ENCODE peak calls at places on chromosomes 2 and 18, in eight cellular contexts. H is psoas muscle, R is coronary artery, J is H7, P is dorsolateral prefrontal cortex, S is ascending aorta, G is choroid plexus epithelial cell, K is IMR-90. T is an unnamed sample.

GRCh38 chr18:32488078-32488477 is 17.4 kb upstream of the GAREM1 start:
- DNase-seq in J (no peak), G (no peak), S (no peak), H (no peak), K (no peak), R (no peak), P (no peak), T (no peak)

GRCh38 chr2:139175510-139175909 is 395.3 kb upstream of the NXPH2 start:
- DNase-seq in H (no peak), R (no peak), P (no peak), K (no peak), S (no peak), J (no peak), G (no peak), T (no peak)

GRCh38 chr2:98561902-98562695 is 46.2 kb downstream of the COA5 start:
- DNase-seq in S (no peak), H (no peak), P (no peak), G (peak; percentile 32), R (no peak), J (no peak), K (no peak), T (no peak)

GRCh38 chr2:208620487-208620978 is 213.9 kb downstream of the PTH2R start:
- DNase-seq in G (no peak), K (no peak), R (no peak), H (no peak), P (no peak), S (no peak), J (no peak), T (no peak)

GRCh38 chr18:8301427-8302172 is 307.6 kb upstream of the RAB12 start:
- DNase-seq in J (no peak), H (no peak), R (no peak), S (no peak), P (no peak), G (peak; percentile 34), K (peak; percentile 36), T (peak; percentile 47)

GRCh38 chr2:64624108-64624610 is 29.6 kb downstream of the SERTAD2 start:
- DNase-seq in P (no peak), H (no peak), J (no peak), R (peak; percentile 59), G (no peak), K (no peak), S (no peak), T (no peak)

GRCh38 chr2:54524236-54524991 is 68.3 kb downstream of the SPTBN1 start:
- DNase-seq in G (peak; percentile 87), K (peak; percentile 83), J (no peak), P (no peak), R (no peak), H (no peak), S (peak; percentile 67), T (no peak)

GRCh38 chr2:28347596-28347995 is 45.1 kb upstream of the FOSL2 start:
- DNase-seq in G (no peak), P (peak; percentile 5), S (no peak), K (no peak), J (no peak), R (no peak), H (peak; percentile 46), T (no peak)

GRCh38 chr2:219352448-219353023 is 20.0 kb upstream of the RESP18 start:
- DNase-seq in P (peak; percentile 62), G (peak; percentile 78), H (no peak), K (peak; percentile 53), S (peak; percentile 69), J (peak; percentile 84), R (no peak), T (peak; percentile 81)

GRCh38 chr2:176261136-176261535 is 8.1 kb upstream of the MTX2 start:
- DNase-seq in H (no peak), J (no peak), P (no peak), G (no peak), R (no peak), S (no peak), K (no peak), T (no peak)

GRCh38 chr2:197286805-197287595 is 23.6 kb downstream of the ANKRD44 start:
- DNase-seq in S (peak; percentile 79), R (no peak), K (peak; percentile 97), J (no peak), H (no peak), P (no peak), G (peak; percentile 96), T (peak; percentile 85)

DNA sequence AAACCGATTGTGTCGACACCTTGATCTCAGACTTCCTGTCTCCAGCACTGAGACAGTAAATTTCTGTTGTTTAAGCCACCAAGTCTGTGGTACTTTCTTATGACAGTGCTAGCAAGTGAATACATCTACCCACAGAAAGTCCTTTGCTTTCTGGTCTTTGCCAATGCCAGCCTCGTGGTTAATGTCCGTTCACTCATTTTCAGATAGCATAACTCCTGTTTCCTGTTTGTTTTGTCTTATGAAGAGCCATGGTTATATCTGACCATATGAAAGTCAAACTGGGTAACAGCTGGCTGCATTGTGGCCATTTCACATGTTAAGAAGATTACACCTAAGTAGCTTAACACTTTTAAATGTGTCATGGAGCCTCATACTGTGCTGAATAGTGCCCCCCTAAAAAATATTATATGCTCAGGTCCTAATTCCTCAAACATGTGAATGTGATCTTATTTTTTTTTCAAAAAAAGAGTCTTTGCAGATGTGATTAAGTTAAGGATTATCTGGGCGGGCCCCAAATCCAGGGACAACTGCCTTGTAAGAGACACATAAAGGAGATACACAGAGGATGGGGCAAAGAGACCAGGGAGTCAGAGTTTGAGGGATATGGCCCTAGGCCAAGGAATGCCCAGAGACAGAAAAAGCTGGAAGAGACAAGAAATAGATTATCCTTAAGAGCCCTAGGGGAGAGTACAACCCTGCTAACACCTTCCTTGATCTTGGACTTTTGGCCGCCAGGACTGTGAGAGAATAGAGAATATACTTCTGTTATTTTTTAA is 118.0 kb downstream of the KCNE4 start:
- DNase-seq in P (no peak), J (no peak), S (no peak), H (no peak), K (no peak), R (no peak), G (no peak), T (no peak)
- H3K4me3 ChIP-seq in P (no peak overlapping the region), J (no peak overlapping the region), S (no peak overlapping the region), H (no peak overlapping the region), K (no peak overlapping the region), R (no peak overlapping the region), G (no peak overlapping the region), T (no peak overlapping the region)

GRCh38 chr18:22559414-22560282 is 141.9 kb upstream of the CTAGE1 start:
- DNase-seq in H (peak; percentile 75), P (no peak), G (peak; percentile 63), S (peak; percentile 86), K (peak; percentile 59), R (peak; percentile 86), J (peak; percentile 78), T (peak; percentile 73)

GRCh38 chr18:22558945-22559385 is 141.2 kb upstream of the CTAGE1 start:
- DNase-seq in K (peak; percentile 72), G (peak; percentile 71), J (peak; percentile 53), H (peak; percentile 56), P (no peak), R (peak; percentile 90), S (peak; percentile 89), T (peak; percentile 66)

GRCh38 chr18:22560797-22561196 is 143.1 kb upstream of the CTAGE1 start:
- DNase-seq in H (no peak), P (no peak), S (no peak), R (no peak), G (no peak), J (no peak), K (no peak), T (no peak)

GRCh38 chr18:22557160-22557941 is 139.6 kb upstream of the CTAGE1 start:
- DNase-seq in S (no peak), H (no peak), R (no peak), P (no peak), G (no peak), K (no peak), J (no peak), T (no peak)

GRCh38 chr18:22560283-22560627 is 142.5 kb upstream of the CTAGE1 start:
- DNase-seq in P (no peak), J (no peak), G (no peak), R (no peak), K (no peak), H (no peak), S (no peak), T (no peak)
- H3K4me3 ChIP-seq in P (peak overlapping the region; percentile 52), J (peak overlapping the region; percentile 43), G (peak overlapping the region; percentile 66), R (peak overlapping the region; percentile 80), K (peak overlapping the region; percentile 46), H (peak overlapping the region; percentile 68), S (peak overlapping the region; percentile 82), T (peak overlapping the region; percentile 58)

DNA sequence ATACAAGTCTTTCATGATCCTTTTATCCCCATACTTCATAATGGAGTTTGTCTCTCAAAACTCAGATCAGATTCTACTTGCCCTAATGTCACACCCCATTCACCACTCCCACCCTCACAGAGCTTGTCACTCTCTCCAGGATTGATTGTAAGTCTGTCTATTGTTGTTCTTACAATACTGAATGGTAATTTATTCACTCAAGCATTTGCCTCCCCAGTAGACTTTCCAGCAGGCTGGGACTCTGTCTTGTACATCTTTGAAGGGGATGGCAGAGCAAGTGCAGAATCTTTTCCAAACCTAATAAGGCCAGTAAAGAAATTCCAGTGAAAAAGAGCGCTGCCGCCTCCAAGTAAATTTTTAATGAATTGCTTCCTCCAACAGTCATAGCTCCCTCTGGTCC is 56.9 kb downstream of the RBM43 start:
- DNase-seq in S (no peak), H (no peak), P (no peak), J (no peak), R (no peak), G (no peak), K (no peak), T (no peak)
- H3K4me3 ChIP-seq in S (no peak overlapping the region), H (no peak overlapping the region), P (no peak overlapping the region), J (no peak overlapping the region), R (no peak overlapping the region), G (no peak overlapping the region), K (no peak overlapping the region), T (no peak overlapping the region)

GRCh38 chr2:9753665-9754531 is 89.4 kb upstream of the TAF1B start:
- DNase-seq in G (no peak), K (no peak), J (no peak), P (no peak), H (no peak), S (no peak), R (no peak), T (no peak)
- H3K4me3 ChIP-seq in G (no peak overlapping the region), K (no peak overlapping the region), J (no peak overlapping the region), P (no peak overlapping the region), H (no peak overlapping the region), S (no peak overlapping the region), R (peak overlapping the region; percentile 44), T (peak overlapping the region; percentile 19)

GRCh38 chr2:106165556-106165955 is 28.5 kb downstream of the UXS1 start:
- DNase-seq in K (no peak), S (no peak), R (no peak), G (no peak), H (no peak), P (no peak), J (peak; percentile 61), T (no peak)

GRCh38 chr2:106167067-106167466 is 27.0 kb downstream of the UXS1 start:
- DNase-seq in R (no peak), J (no peak), K (no peak), H (no peak), P (no peak), S (no peak), G (no peak), T (no peak)

GRCh38 chr2:106163948-106164580 is 30.0 kb downstream of the UXS1 start:
- DNase-seq in H (no peak), R (no peak), J (no peak), P (no peak), G (peak; percentile 49), S (no peak), K (peak; percentile 75), T (no peak)

GRCh38 chr2:106161938-106162814 is 31.9 kb downstream of the UXS1 start:
- DNase-seq in P (no peak), S (no peak), G (peak; percentile 79), J (no peak), R (no peak), K (no peak), H (no peak), T (peak; percentile 20)

GRCh38 chr2:106165064-106165463 is 29.0 kb downstream of the UXS1 start:
- DNase-seq in G (no peak), H (no peak), K (no peak), R (no peak), S (no peak), P (no peak), J (peak; percentile 70), T (no peak)
- H3K4me3 ChIP-seq in G (no peak overlapping the region), H (no peak overlapping the region), K (no peak overlapping the region), R (no peak overlapping the region), S (no peak overlapping the region), P (no peak overlapping the region), J (no peak overlapping the region), T (no peak overlapping the region)

T was measured in foreskin fibroblast.